ENCODE peak calls at places on chromosomes 16 and 17, in seven cellular contexts. R is T-helper 2 cell, E is uterus, Y is posterior vena cava, X is ovary, J is colonic mucosa, I is occipital lobe. H is an unnamed sample.

GRCh38 chr16:66921758-66922450 is 3.2 kb upstream of the CDH16 start:
- DNase-seq in J (no peak), R (no peak), X (no peak), E (no peak), Y (no peak), I (no peak), H (no peak)

GRCh38 chr17:35286120-35286781 is 43.4 kb downstream of the SLFN5 start:
- DNase-seq in R (no peak), Y (no peak), E (no peak), J (no peak), X (no peak), I (no peak), H (no peak)

GRCh38 chr16:87956771-87957279 is 5.6 kb downstream of the BANP start:
- DNase-seq in E (no peak), J (no peak), R (no peak), I (no peak), Y (no peak), X (no peak), H (no peak)

GRCh38 chr16:15502041-15502725 is 67.8 kb downstream of the BMERB1 start:
- DNase-seq in I (no peak), X (no peak), E (no peak), J (no peak), R (no peak), Y (peak), H (no peak)

GRCh38 chr16:65042966-65043365 is 78.9 kb downstream of the CDH11 start:
- DNase-seq in Y (no peak), R (no peak), E (no peak), I (no peak), J (no peak), X (no peak), H (no peak)

GRCh38 chr16:68236804-68237242 is 896 bp upstream of the ESRP2 start:
- DNase-seq in X (no peak), J (no peak), R (no peak), I (no peak), Y (no peak), E (no peak), H (peak)

GRCh38 chr16:11916524-11917285 is 949 bp upstream of the GSPT1 start:
- DNase-seq in Y (no peak), X (no peak), I (peak), J (peak), E (no peak), R (no peak), H (no peak)

GRCh38 chr17:491086-492014 is 138.7 kb upstream of the RPH3AL start:
- DNase-seq in I (no peak), X (peak), Y (peak), J (peak), E (peak), R (peak), H (peak)

GRCh38 chr17:74417178-74418045 is 14.5 kb upstream of the GPRC5C start:
- DNase-seq in Y (no peak), I (no peak), E (no peak), X (no peak), J (peak), R (no peak), H (no peak)

GRCh38 chr17:65559802-65560627 is 1.4 kb downstream of the AXIN2 start:
- DNase-seq in J (peak), X (peak), E (peak), Y (no peak), R (peak), I (no peak), H (peak)

GRCh38 chr17:44972953-44973352 is 4.8 kb upstream of the C1QL1 start:
- DNase-seq in I (no peak), X (no peak), R (no peak), Y (no peak), E (no peak), J (no peak), H (no peak)

GRCh38 chr16:72922714-72923113 is 125.2 kb downstream of the ZFHX3 start:
- DNase-seq in J (no peak), X (no peak), E (no peak), I (no peak), Y (no peak), R (no peak), H (no peak)

GRCh38 chr17:17774009-17774881 is 62.5 kb downstream of the SREBF1 start:
- DNase-seq in E (peak), Y (no peak), X (no peak), R (no peak), I (no peak), J (peak), H (no peak)

GRCh38 chr17:12389421-12389820 is 276.3 kb upstream of the MYOCD start:
- DNase-seq in J (no peak), X (no peak), Y (no peak), R (no peak), E (no peak), I (no peak), H (no peak)

GRCh38 chr16:52929478-52929877 is 123.2 kb downstream of the CHD9NB start:
- DNase-seq in R (no peak), X (no peak), J (no peak), E (no peak), Y (no peak), I (no peak), H (no peak)

GRCh38 chr16:75420987-75421819 is 12.1 kb downstream of the CFDP1 start:
- DNase-seq in J (peak), R (no peak), E (peak), X (peak), Y (peak), I (no peak), H (no peak)

GRCh38 chr17:66302761-66303626 is 581 bp downstream of the PRKCA start:
- DNase-seq in E (peak), Y (peak), I (peak), J (peak), R (peak), X (peak), H (peak)

GRCh38 chr16:81514041-81514559 is 69.5 kb downstream of the CMIP start:
- DNase-seq in I (no peak), R (no peak), E (no peak), Y (peak), J (no peak), X (no peak), H (no peak)

GRCh38 chr17:36972186-36972686 is 23.5 kb downstream of the AATF start:
- DNase-seq in R (no peak), X (no peak), I (no peak), Y (no peak), J (no peak), E (no peak), H (no peak)

GRCh38 chr16:50831751-50832150 is 89.9 kb downstream of the CYLD start:
- DNase-seq in Y (no peak), J (no peak), R (no peak), I (no peak), E (no peak), X (no peak), H (no peak)

GRCh38 chr16:88989852-88990547 is 13.0 kb upstream of the CBFA2T3 start:
- DNase-seq in R (no peak), J (no peak), I (no peak), Y (no peak), X (no peak), E (no peak), H (no peak)

GRCh38 chr16:87832759-87833502 is 36.4 kb downstream of the SLC7A5 start:
- DNase-seq in E (no peak), I (no peak), Y (no peak), X (no peak), J (no peak), R (no peak), H (no peak)

GRCh38 chr16:71807905-71808592 is 585 bp downstream of the AP1G1 start:
- DNase-seq in Y (peak), E (peak), X (no peak), J (peak), R (peak), I (peak), H (no peak)

GRCh38 chr17:4554441-4554996 is 665 bp downstream of the MYBBP1A start:
- DNase-seq in R (no peak), E (peak), I (no peak), X (peak), Y (peak), J (no peak), H (no peak)

GRCh38 chr17:45702666-45703266 is 81.4 kb upstream of the CRHR1 start:
- DNase-seq in I (no peak), Y (peak), R (no peak), X (no peak), E (no peak), J (no peak), H (no peak)

GRCh38 chr17:19727466-19728113 is 11.2 kb upstream of the SLC47A2 start:
- DNase-seq in X (peak), E (peak), I (peak), J (peak), R (no peak), Y (no peak), H (no peak)

GRCh38 chr17:56300191-56300590 is 146.9 kb downstream of the ANKFN1 start:
- DNase-seq in Y (no peak), E (no peak), R (no peak), I (no peak), X (no peak), J (no peak), H (no peak)

GRCh38 chr16:57747091-57747490 is 11.5 kb downstream of the KATNB1 start:
- DNase-seq in X (no peak), R (no peak), I (no peak), J (no peak), E (no peak), Y (no peak), H (no peak)

GRCh38 chr16:71648921-71649320 is 22.9 kb downstream of the MARVELD3 start:
- DNase-seq in I (no peak), J (no peak), E (no peak), X (no peak), R (no peak), Y (no peak), H (no peak)

GRCh38 chr17:34465756-34466155 is 102.7 kb upstream of the CCL1 start:
- DNase-seq in J (no peak), Y (no peak), R (no peak), E (no peak), I (no peak), X (no peak), H (peak)

GRCh38 chr16:2854700-2855309 is 3.2 kb downstream of the PRSS22 start:
- DNase-seq in X (no peak), Y (peak), I (no peak), R (no peak), J (no peak), E (no peak), H (no peak)

GRCh38 chr16:67437513-67437912 is 6.6 kb downstream of the HSD11B2 start:
- DNase-seq in R (no peak), I (no peak), E (no peak), X (no peak), J (no peak), Y (no peak), H (no peak)

GRCh38 chr17:3954086-3954485 is 10.2 kb downstream of the ATP2A3 start:
- DNase-seq in X (no peak), R (no peak), I (no peak), Y (no peak), J (no peak), E (no peak), H (no peak)

GRCh38 chr16:77468831-77469230 is 34.0 kb upstream of the ADAMTS18 start:
- DNase-seq in E (no peak), R (no peak), Y (no peak), X (no peak), I (no peak), J (no peak), H (peak)

H was measured in cerebellum.